ENCODE peak calls at places on chromosomes 12 and 14, in nine cellular contexts. P, V, T, N, W, F, I, U and H are unnamed samples.
A peak's percentile ranks its signal among the peaks of the same experiment; 100 is the strongest.

GRCh38 chr14:104799657-104800599 is 973 bp upstream of the ZBTB42 start:
- DNase-seq in U (peak; percentile 76), V (peak; percentile 92), P (peak; percentile 94), N (no peak), I (no peak), W (peak; percentile 89), F (peak; percentile 93), T (peak; percentile 54), H (peak; percentile 84)

GRCh38 chr14:32507029-32507984 is 178.2 kb downstream of the AKAP6 start:
- DNase-seq in U (no peak), V (peak; percentile 91), P (no peak), N (no peak), F (no peak), T (peak; percentile 7), W (no peak), I (no peak), H (no peak)

GRCh38 chr12:58640314-58640713 is 280.0 kb downstream of the LRIG3 start:
- DNase-seq in I (no peak), N (no peak), F (no peak), U (no peak), P (no peak), T (no peak), W (no peak), V (no peak), H (no peak)

GRCh38 chr12:21428241-21428640 is 9.2 kb upstream of the PYROXD1 start:
- DNase-seq in U (no peak), P (no peak), V (peak; percentile 70), F (no peak), T (no peak), N (no peak), I (no peak), W (no peak), H (no peak)

GRCh38 chr12:116920939-116921338 is 10.2 kb downstream of the FBXW8 start:
- DNase-seq in U (no peak), V (no peak), I (no peak), N (no peak), F (no peak), T (no peak), P (no peak), W (no peak), H (no peak)

GRCh38 chr12:103887738-103888137 is 42.5 kb upstream of the HSP90B1 start:
- DNase-seq in I (no peak), U (no peak), W (no peak), N (no peak), F (no peak), P (no peak), T (no peak), V (no peak), H (no peak)

GRCh38 chr12:133106253-133106652 is 23.8 kb downstream of the ZNF891 start:
- DNase-seq in T (no peak), P (no peak), V (peak; percentile 5), F (no peak), U (no peak), W (no peak), N (no peak), I (no peak), H (no peak)

GRCh38 chr12:82857276-82857675 is 170.6 kb downstream of the TMTC2 start:
- DNase-seq in T (no peak), N (no peak), U (no peak), F (no peak), W (no peak), P (no peak), V (no peak), I (no peak), H (no peak)

GRCh38 chr14:93984987-93985410 is 8.6 kb upstream of the ASB2 start:
- DNase-seq in V (peak; percentile 53), P (no peak), T (peak; percentile 76), F (peak; percentile 88), I (peak; percentile 47), W (no peak), N (no peak), U (no peak), H (no peak)

GRCh38 chr12:48349471-48349870 is 1.2 kb downstream of the ZNF641 start:
- DNase-seq in N (no peak), W (no peak), T (no peak), P (no peak), F (peak; percentile 59), U (no peak), I (no peak), V (peak; percentile 60), H (no peak)

GRCh38 chr14:96091941-96092411 is 52.8 kb downstream of the C14orf132 start:
- DNase-seq in I (no peak), F (no peak), P (no peak), T (no peak), N (no peak), U (no peak), V (no peak), W (no peak), H (no peak)

GRCh38 chr14:84643438-84643837 is 886.5 kb upstream of the FLRT2 start:
- DNase-seq in P (no peak), U (no peak), V (no peak), I (no peak), N (no peak), F (no peak), T (no peak), W (no peak), H (no peak)

GRCh38 chr12:89384050-89384749 is 31.9 kb upstream of the DUSP6 start:
- DNase-seq in U (no peak), P (peak; percentile 54), F (no peak), N (no peak), W (no peak), V (peak; percentile 95), T (no peak), I (no peak), H (peak; percentile 54)

GRCh38 chr12:6069452-6070093 is 54.9 kb downstream of the VWF start:
- DNase-seq in U (no peak), W (no peak), V (peak; percentile 88), F (no peak), I (no peak), N (no peak), P (peak; percentile 64), T (no peak), H (no peak)

DNA sequence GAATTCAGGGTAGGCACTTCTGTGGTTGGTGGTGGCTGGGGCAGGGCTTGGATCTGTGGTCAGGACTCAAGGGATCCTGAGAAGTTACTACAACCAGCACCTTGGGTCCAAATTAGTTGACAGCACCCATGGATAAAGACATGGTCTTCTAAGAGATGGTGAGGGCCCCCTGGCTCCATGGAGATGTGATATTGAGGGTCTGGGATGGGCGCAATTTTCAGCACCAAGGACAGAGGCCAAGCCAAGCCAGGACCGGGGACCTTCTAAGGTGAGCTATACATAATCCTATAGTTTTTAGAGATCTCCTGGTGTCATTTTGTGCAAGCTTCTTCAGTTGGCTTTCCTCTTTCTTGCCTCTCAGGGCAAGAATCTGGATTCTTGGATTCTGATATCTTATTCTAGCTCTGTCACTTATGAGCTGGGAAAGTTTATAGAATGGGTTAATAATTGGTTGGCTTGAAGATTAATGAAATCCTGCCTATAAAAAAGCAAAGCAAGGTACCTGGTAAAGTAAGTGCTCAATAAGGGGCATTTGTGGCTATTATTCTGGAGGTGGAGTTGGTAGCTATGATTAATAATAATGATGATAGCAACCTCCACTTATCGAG is 130.1 kb upstream of the LHX5 start:
- DNase-seq in T (no peak), U (no peak), F (no peak), I (no peak), N (no peak), W (no peak), V (peak; percentile 9), P (no peak), H (no peak)
- H3K4me3 ChIP-seq in T (no peak overlapping the region), U (no peak overlapping the region), F (no peak overlapping the region), I (no peak overlapping the region), N (no peak overlapping the region), W (no peak overlapping the region), V (no peak overlapping the region), P (no peak overlapping the region), H (no peak overlapping the region)

GRCh38 chr12:34391771-34392581 is 369.7 kb downstream of the ALG10 start:
- DNase-seq in T (no peak), U (no peak), F (peak; percentile 12), I (no peak), P (peak; percentile 29), N (no peak), W (peak; percentile 41), V (no peak), H (no peak)
- H3K9me3 ChIP-seq in T (no peaks in the 10 kb centered on the region), U (peaks cover 2% of the 10 kb centered on the region), F (no peaks in the 10 kb centered on the region), I (peaks cover 2% of the 10 kb centered on the region), P (peaks cover 4% of the 10 kb centered on the region), N (peaks cover 2% of the 10 kb centered on the region), W (no peaks in the 10 kb centered on the region), V (no peaks in the 10 kb centered on the region), H (peaks cover 91% of the 10 kb centered on the region)

GRCh38 chr14:98217530-98217929 is 1054.5 kb downstream of the BCL11B start:
- DNase-seq in U (no peak), W (no peak), P (no peak), I (no peak), F (no peak), V (no peak), N (no peak), T (no peak), H (no peak)
- H3K4me3 ChIP-seq in U (no peak overlapping the region), W (no peak overlapping the region), P (no peak overlapping the region), I (no peak overlapping the region), F (no peak overlapping the region), V (no peak overlapping the region), N (no peak overlapping the region), T (no peak overlapping the region), H (no peak overlapping the region)

GRCh38 chr12:31868980-31869379 is 90.2 kb upstream of the RESF1 start:
- DNase-seq in W (no peak), U (no peak), N (no peak), V (peak; percentile 9), T (no peak), I (no peak), P (no peak), F (no peak), H (no peak)

GRCh38 chr12:31876568-31877424 is 82.4 kb upstream of the RESF1 start:
- DNase-seq in I (peak; percentile 42), W (no peak), V (no peak), N (no peak), T (no peak), P (peak; percentile 72), U (no peak), F (no peak), H (no peak)

GRCh38 chr12:31874961-31875608 is 84.1 kb upstream of the RESF1 start:
- DNase-seq in T (peak; percentile 40), U (peak; percentile 58), N (no peak), F (peak; percentile 57), P (peak; percentile 75), V (peak; percentile 22), I (no peak), W (peak; percentile 83), H (no peak)

GRCh38 chr12:31875609-31875964 is 83.6 kb upstream of the RESF1 start:
- DNase-seq in P (no peak), F (no peak), N (no peak), V (no peak), T (no peak), U (no peak), W (no peak), I (no peak), H (no peak)

DNA sequence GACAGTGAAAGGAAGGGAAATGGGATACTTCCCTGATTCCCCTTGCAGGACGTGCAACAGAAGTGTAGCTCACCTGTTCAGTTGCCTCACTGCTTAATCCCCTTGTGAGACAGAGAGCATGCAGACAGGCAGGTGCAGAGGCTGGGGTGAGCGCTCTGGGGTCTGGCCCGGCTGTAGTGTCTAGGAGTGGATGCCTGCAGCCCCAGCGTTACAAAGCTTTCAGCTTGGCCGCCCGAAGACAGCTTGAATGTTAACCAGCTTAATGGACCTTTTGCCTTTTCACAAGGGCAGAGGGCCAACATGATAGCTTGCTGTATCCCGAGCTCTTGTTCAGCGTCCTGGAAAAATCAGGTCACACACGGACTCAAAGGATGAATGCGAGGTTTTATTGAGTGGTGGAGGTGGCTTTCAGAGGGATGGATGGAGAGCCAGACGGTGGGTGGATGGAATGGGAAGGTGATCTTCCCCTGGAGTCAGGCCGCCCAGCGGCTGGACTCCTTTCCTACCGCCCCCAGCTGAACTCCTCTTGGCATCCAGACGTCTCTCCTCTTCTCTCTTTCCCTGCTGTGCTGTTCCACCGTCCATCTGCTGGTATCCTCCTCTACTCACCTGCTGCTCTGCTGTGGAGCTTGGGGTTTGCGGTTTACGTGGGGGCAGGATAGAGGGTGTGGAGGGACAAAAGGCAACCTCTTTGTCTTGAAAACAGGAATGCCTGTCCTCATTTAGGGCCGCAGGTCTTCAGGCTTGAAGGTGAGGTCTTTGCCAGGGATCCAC is 86.2 kb upstream of the RESF1 start:
- DNase-seq in T (no peak), V (no peak), W (no peak), U (no peak), N (no peak), P (no peak), F (no peak), I (peak; percentile 75), H (no peak)
- H3K9me3 ChIP-seq in T (no peaks in the 10 kb centered on the region), V (peaks cover 4% of the 10 kb centered on the region), W (no peaks in the 10 kb centered on the region), U (no peaks in the 10 kb centered on the region), N (no peaks in the 10 kb centered on the region), P (no peaks in the 10 kb centered on the region), F (no peaks in the 10 kb centered on the region), I (no peaks in the 10 kb centered on the region), H (no peaks in the 10 kb centered on the region)